ENCODE peak calls at places on chromosomes 7 and 10, in five cellular contexts. I is hepatocyte, G is psoas muscle, B is mucosa of descending colon, X is heart right ventricle. H is an unnamed sample.

GRCh38 chr10:30353851-30354250 is 4.8 kb upstream of the MTPAP start:
- DNase-seq in I (no peak), G (no peak), B (no peak), X (no peak), H (no peak)

GRCh38 chr7:42128703-42129102 is 108.3 kb downstream of the GLI3 start:
- DNase-seq in I (no peak), G (no peak), B (no peak), X (no peak), H (no peak)

GRCh38 chr7:87816389-87816788 is 59.8 kb downstream of the SLC25A40 start:
- DNase-seq in I (no peak), G (no peak), B (no peak), X (no peak), H (no peak)

GRCh38 chr10:71094712-71095390 is 117.5 kb upstream of the UNC5B start:
- DNase-seq in I (no peak), G (no peak), B (no peak), X (no peak), H (no peak)

GRCh38 chr7:24721378-24722030 is 35.8 kb downstream of the GSDME start:
- DNase-seq in I (no peak), G (no peak), B (no peak), X (no peak), H (no peak)

GRCh38 chr7:132117181-132117580 is 459.1 kb downstream of the PLXNA4 start:
- DNase-seq in I (peak; percentile 27), G (no peak), B (no peak), X (no peak), H (no peak)

GRCh38 chr10:76984559-76985443 is 652.8 kb downstream of the KCNMA1 start:
- DNase-seq in I (peak; percentile 94), G (peak; percentile 56), B (peak; percentile 76), X (peak; percentile 47), H (peak; percentile 69)

GRCh38 chr10:18607979-18608378 is 43.4 kb downstream of the NSUN6 start:
- DNase-seq in I (no peak), G (no peak), B (no peak), X (no peak), H (no peak)

GRCh38 chr7:716212-716611 is 10.3 kb upstream of the DNAAF5 start:
- DNase-seq in I (peak; percentile 1), G (no peak), B (no peak), X (no peak), H (no peak)

GRCh38 chr7:84039432-84039831 is 155.2 kb downstream of the SEMA3A start:
- DNase-seq in I (no peak), G (no peak), B (no peak), X (no peak), H (no peak)

GRCh38 chr7:55028011-55028410 is 9.2 kb downstream of the EGFR start:
- DNase-seq in I (no peak), G (no peak), B (no peak), X (no peak), H (no peak)

GRCh38 chr10:123909866-123910265 is 18.3 kb upstream of the CPXM2 start:
- DNase-seq in I (no peak), G (no peak), B (no peak), X (no peak), H (no peak)

GRCh38 chr10:130027716-130028464 is 63.8 kb upstream of the EBF3 start:
- DNase-seq in I (peak; percentile 22), G (no peak), B (no peak), X (no peak), H (no peak)

GRCh38 chr7:114930107-114930521 is 8.2 kb downstream of the MDFIC start:
- DNase-seq in I (no peak), G (no peak), B (no peak), X (no peak), H (no peak)
- H3K4me1 ChIP-seq in I (no peaks in the 10 kb centered on the region), G (peaks cover 17% of the 10 kb centered on the region), B (peaks cover 8% of the 10 kb centered on the region), X (peaks cover 77% of the 10 kb centered on the region), H (no peaks in the 10 kb centered on the region)

DNA sequence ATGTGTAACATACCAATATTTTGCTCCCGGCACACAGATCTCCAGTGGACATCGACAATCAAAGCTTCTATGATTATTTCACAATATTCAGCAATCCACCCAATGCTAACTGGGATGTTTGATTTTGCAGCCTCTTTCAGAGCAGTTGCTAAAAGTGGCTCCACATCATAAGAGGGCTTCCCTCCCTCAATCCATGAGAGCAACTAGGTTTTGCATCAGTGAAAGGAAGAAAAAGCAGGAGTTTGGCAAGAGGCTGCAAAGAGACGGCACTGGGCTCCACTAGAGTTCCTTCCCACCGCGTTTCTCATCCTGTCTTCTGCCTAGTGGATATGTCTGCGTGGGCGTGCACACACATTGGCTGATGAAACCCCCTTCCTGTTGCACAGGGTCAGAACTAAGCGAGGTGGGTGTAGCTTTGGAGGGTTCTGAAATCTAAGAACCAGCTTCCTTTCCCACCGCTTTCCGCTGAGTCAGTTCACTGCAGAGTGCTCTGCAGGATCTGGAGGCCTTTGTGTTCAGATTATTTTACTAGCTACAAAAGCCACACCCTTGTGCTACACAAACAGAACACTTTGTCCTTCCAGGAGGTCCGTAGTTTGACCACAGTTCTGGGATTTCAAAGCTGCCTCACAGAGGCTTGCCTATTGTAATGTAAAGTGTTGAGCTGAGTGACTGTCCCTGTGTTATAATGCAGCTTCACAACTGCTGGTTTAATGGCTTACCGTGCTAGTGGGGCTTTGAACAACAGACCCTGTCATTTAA is 28.1 kb downstream of the ARL4A start:
- DNase-seq in I (peak; percentile 78), G (peak; percentile 67), B (peak; percentile 60), X (peak; percentile 71), H (no peak)
- H3K4me1 ChIP-seq in I (peaks cover 30% of the 10 kb centered on the region), G (peaks cover 17% of the 10 kb centered on the region), B (peaks cover 11% of the 10 kb centered on the region), X (peaks cover 43% of the 10 kb centered on the region), H (no peaks in the 10 kb centered on the region)

DNA sequence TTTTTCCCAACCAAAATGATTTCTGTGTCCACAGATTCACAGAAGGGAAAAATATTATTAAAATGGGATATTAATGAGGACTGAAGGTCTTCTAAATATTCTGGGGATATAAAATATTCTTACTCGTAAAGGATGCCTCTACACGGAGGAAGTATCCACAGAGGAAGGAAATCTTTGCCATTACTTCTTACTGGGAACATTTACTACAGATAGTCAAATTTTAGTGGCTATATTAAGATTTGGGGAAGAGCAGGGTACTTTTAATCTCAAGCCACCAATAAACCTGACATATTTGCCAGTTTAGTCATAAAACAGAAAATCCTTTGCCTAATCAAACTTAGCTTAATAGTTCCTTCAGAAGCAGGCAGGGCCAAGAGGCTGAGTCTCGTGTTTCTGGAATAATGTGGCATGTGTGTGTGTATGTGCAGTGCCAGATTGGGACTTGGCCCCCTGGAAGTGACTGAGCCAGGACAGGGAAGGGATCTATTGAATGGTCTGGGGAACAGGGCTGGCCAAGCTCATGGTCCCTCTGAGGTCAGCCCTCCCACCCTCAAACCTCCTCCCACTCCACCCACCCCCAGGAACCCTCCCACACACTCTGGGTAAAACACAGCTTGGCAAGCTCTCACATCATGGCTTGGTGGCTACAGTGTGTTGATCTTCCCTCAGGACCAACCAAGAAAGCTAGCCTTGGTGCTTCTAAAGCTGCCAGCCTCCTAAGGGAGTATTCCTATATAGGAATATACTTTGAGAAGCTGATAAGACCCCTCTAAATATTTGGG is 1.7 kb upstream of the PIK3CG start:
- DNase-seq in I (no peak), G (no peak), B (no peak), X (no peak), H (no peak)
- H3K4me1 ChIP-seq in I (peaks cover 12% of the 10 kb centered on the region), G (no peaks in the 10 kb centered on the region), B (peaks cover 3% of the 10 kb centered on the region), X (peaks cover 27% of the 10 kb centered on the region), H (no peaks in the 10 kb centered on the region)

DNA sequence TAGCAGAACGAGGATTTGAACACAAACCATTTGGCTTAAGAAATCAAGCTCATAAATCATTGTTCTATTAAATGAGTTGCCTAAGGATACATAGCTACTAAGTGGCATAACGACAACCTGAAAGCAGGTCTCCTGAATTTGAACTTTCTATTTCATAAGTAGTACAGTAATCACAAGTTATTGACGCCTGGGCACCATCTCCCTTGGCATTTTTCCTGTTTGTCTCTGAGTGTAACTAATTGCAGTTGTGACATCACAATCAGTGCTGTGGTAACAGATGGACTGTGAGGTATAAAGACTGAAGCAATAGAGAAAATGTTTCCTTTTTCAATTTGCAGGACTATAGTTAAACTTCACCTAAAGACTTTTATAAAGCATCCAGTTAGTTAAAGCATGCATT is 6.4 kb upstream of the CSTF2T start:
- DNase-seq in I (no peak), G (no peak), B (no peak), X (no peak), H (no peak)
- H3K4me1 ChIP-seq in I (no peaks in the 10 kb centered on the region), G (peaks cover 6% of the 10 kb centered on the region), B (no peaks in the 10 kb centered on the region), X (peaks cover 25% of the 10 kb centered on the region), H (no peaks in the 10 kb centered on the region)

DNA sequence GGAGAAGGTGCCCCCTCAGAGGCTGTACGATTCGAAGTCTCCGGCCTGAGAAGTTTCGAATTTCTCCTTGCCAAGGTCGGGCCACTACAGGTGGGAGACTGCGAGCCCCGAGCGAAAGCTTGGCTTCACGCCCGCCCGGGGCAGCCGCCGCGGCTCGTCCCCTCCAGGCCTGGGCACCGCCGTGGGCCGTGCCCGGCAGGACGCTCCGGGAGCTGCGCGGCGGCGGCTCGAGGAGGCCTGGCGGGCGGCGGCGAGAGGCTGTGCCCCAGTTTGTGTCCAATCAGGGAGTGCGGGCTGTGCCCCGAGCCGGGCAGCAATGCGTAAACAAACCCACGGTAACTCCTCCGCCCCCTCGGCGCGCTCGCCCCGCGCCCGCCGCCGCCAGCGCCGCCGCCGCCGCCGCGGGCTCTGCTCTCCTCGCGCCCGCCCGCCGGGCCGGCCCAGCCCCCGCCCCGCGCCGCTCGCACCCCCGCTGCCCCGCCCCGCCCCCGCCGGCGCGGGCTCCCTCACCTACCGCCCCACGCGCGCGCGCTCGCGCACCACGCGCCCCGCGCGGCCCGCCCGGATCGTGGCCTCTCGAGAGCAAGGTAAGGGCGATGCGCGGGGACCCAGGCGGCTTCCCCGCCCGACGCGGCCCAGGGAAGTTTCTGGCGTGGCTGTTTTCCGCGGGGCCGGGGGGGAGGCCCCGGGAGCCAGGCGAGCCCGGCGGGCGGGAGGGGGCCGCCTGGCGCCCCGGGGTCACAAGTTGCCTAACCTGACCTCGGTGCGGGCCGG is 57.8 kb upstream of the PCGF5 start:
- DNase-seq in I (peak; percentile 79), G (peak; percentile 81), B (peak; percentile 85), X (peak; percentile 72), H (peak; percentile 94)
- H3K4me1 ChIP-seq in I (peaks cover 6% of the 10 kb centered on the region), G (peaks cover 31% of the 10 kb centered on the region), B (no peaks in the 10 kb centered on the region), X (peaks cover 22% of the 10 kb centered on the region), H (no peaks in the 10 kb centered on the region)

GRCh38 chr7:36788814-36789470 is 64.6 kb upstream of the AOAH start:
- DNase-seq in I (no peak), G (no peak), B (no peak), X (no peak), H (no peak)
- H3K4me1 ChIP-seq in I (no peaks in the 10 kb centered on the region), G (no peaks in the 10 kb centered on the region), B (no peaks in the 10 kb centered on the region), X (peaks cover 13% of the 10 kb centered on the region), H (no peaks in the 10 kb centered on the region)

GRCh38 chr7:69833964-69834363 is 235.7 kb downstream of the AUTS2 start:
- DNase-seq in I (no peak), G (no peak), B (no peak), X (no peak), H (no peak)

GRCh38 chr7:69839782-69840181 is 241.5 kb downstream of the AUTS2 start:
- DNase-seq in I (no peak), G (no peak), B (no peak), X (no peak), H (no peak)

GRCh38 chr7:69832356-69832755 is 234.1 kb downstream of the AUTS2 start:
- DNase-seq in I (no peak), G (no peak), B (no peak), X (no peak), H (no peak)

GRCh38 chr7:69840248-69840647 is 242.0 kb downstream of the AUTS2 start:
- DNase-seq in I (no peak), G (no peak), B (no peak), X (no peak), H (no peak)

GRCh38 chr7:69837387-69838068 is 239.3 kb downstream of the AUTS2 start:
- DNase-seq in I (no peak), G (no peak), B (no peak), X (no peak), H (no peak)
- H3K4me1 ChIP-seq in I (no peaks in the 10 kb centered on the region), G (no peaks in the 10 kb centered on the region), B (no peaks in the 10 kb centered on the region), X (no peaks in the 10 kb centered on the region), H (no peaks in the 10 kb centered on the region)